ENCODE peak calls at places on chromosomes 16 and 17, in ten cellular contexts. E is HTR-8/SVneo; T is head of caudate nucleus; U is cardiac fibroblast; D is occipital lobe; M is AG08395; X is progenitor cell of endocrine pancreas; V is GM03348; J is stimulated activated CD8-positive, alpha-beta memory T cell treated with anti-CD3 and anti-CD28 coated beads, Interleukin-7, amount 100 ng/mL, for 48 hours; L is GM12891. W is an unnamed sample.

GRCh38 chr16:31880322-31880979 is 6.8 kb downstream of the ZNF267 start:
- DNase-seq in E (peak), T (no peak), U (peak), D (no peak), M (peak), X (no peak), V (peak), J (no peak), L (no peak), W (peak)

GRCh38 chr16:69270831-69271230 is 40.3 kb upstream of the VPS4A start:
- DNase-seq in E (no peak), T (no peak), U (peak), D (no peak), M (no peak), X (no peak), V (no peak), J (no peak), L (no peak), W (no peak)

GRCh38 chr17:17942846-17943245 is 29.4 kb downstream of the TOM1L2 start:
- DNase-seq in E (no peak), T (no peak), U (peak), D (no peak), M (peak), X (no peak), V (peak), J (no peak), L (no peak), W (peak)

GRCh38 chr16:84013787-84014569 is 28.6 kb downstream of the SLC38A8 start:
- DNase-seq in E (peak), T (peak), U (peak), D (peak), M (peak), X (peak), V (peak), J (peak), L (peak), W (peak)

GRCh38 chr16:4767872-4768548 is 1.0 kb upstream of the ZNF500 start:
- DNase-seq in E (no peak), T (no peak), U (peak), D (no peak), M (no peak), X (no peak), V (no peak), J (no peak), L (no peak), W (peak)

GRCh38 chr16:85403693-85404092 is 209.4 kb upstream of the GSE1 start:
- DNase-seq in E (no peak), T (no peak), U (no peak), D (no peak), M (no peak), X (no peak), V (no peak), J (no peak), L (no peak), W (no peak)

GRCh38 chr17:42814633-42815399 is 9.3 kb downstream of the BECN1 start:
- DNase-seq in E (peak), T (no peak), U (peak), D (no peak), M (peak), X (no peak), V (peak), J (no peak), L (no peak), W (peak)

GRCh38 chr17:32824334-32824733 is 52.6 kb downstream of the MYO1D start:
- DNase-seq in E (no peak), T (no peak), U (no peak), D (no peak), M (no peak), X (no peak), V (no peak), J (no peak), L (no peak), W (no peak)

GRCh38 chr17:37541880-37542675 is 52.4 kb downstream of the DUSP14 start:
- DNase-seq in E (no peak), T (no peak), U (peak), D (no peak), M (peak), X (no peak), V (peak), J (no peak), L (no peak), W (peak)

GRCh38 chr16:17858061-17858460 is 387.3 kb upstream of the XYLT1 start:
- DNase-seq in E (no peak), T (peak), U (no peak), D (no peak), M (no peak), X (no peak), V (no peak), J (no peak), L (no peak), W (no peak)

GRCh38 chr17:72681844-72682243 is 410.6 kb downstream of the SLC39A11 start:
- DNase-seq in E (no peak), T (no peak), U (no peak), D (no peak), M (no peak), X (no peak), V (no peak), J (no peak), L (no peak), W (no peak)

GRCh38 chr16:85372627-85373372 is 240.3 kb upstream of the GSE1 start:
- DNase-seq in E (peak), T (no peak), U (peak), D (no peak), M (peak), X (no peak), V (peak), J (peak), L (no peak), W (peak)

GRCh38 chr17:78379134-78379497 is 667 bp downstream of the PGS1 start:
- DNase-seq in E (no peak), T (no peak), U (peak), D (no peak), M (peak), X (no peak), V (peak), J (no peak), L (no peak), W (peak)

GRCh38 chr17:8599351-8600011 is 31.0 kb downstream of the MYH10 start:
- DNase-seq in E (no peak), T (peak), U (no peak), D (no peak), M (no peak), X (no peak), V (no peak), J (no peak), L (no peak), W (peak)

GRCh38 chr16:55035956-55036355 is 105.3 kb downstream of the IRX5 start:
- DNase-seq in E (no peak), T (no peak), U (no peak), D (no peak), M (peak), X (no peak), V (peak), J (no peak), L (no peak), W (no peak)

GRCh38 chr17:62100050-62100449 is 35.0 kb upstream of the MED13 start:
- DNase-seq in E (no peak), T (no peak), U (no peak), D (no peak), M (no peak), X (no peak), V (no peak), J (no peak), L (no peak), W (no peak)

GRCh38 chr17:68301438-68301959 is 10.2 kb downstream of the ARSG start:
- DNase-seq in E (no peak), T (no peak), U (no peak), D (no peak), M (no peak), X (no peak), V (no peak), J (no peak), L (no peak), W (no peak)

GRCh38 chr17:61837175-61838051 is 25.9 kb downstream of the BRIP1 start:
- DNase-seq in E (peak), T (peak), U (peak), D (no peak), M (peak), X (peak), V (peak), J (peak), L (peak), W (peak)

GRCh38 chr17:79699386-79700036 is 31.2 kb upstream of the ENPP7 start:
- DNase-seq in E (no peak), T (no peak), U (no peak), D (no peak), M (no peak), X (no peak), V (no peak), J (no peak), L (no peak), W (no peak)

GRCh38 chr17:81253358-81254131 is 14.4 kb downstream of the NDUFAF8 start:
- DNase-seq in E (peak), T (peak), U (peak), D (peak), M (peak), X (no peak), V (peak), J (no peak), L (peak), W (peak)

GRCh38 chr17:11925271-11926021 is 71.8 kb downstream of the ZNF18 start:
- DNase-seq in E (no peak), T (no peak), U (no peak), D (no peak), M (no peak), X (no peak), V (no peak), J (no peak), L (no peak), W (no peak)

GRCh38 chr16:80051040-80051439 is 450.5 kb upstream of the MAF start:
- DNase-seq in E (no peak), T (no peak), U (no peak), D (no peak), M (no peak), X (no peak), V (no peak), J (no peak), L (no peak), W (no peak)

GRCh38 chr17:32833076-32833475 is 43.8 kb downstream of the MYO1D start:
- DNase-seq in E (no peak), T (no peak), U (no peak), D (no peak), M (no peak), X (no peak), V (no peak), J (no peak), L (no peak), W (no peak)

GRCh38 chr17:16328997-16329396 is 24.3 kb downstream of the CENPV start:
- DNase-seq in E (peak), T (no peak), U (peak), D (no peak), M (peak), X (no peak), V (peak), J (no peak), L (no peak), W (no peak)

GRCh38 chr17:73191443-73192218 is 1.2 kb upstream of the COG1 start:
- DNase-seq in E (peak), T (peak), U (peak), D (peak), M (peak), X (no peak), V (peak), J (no peak), L (peak), W (peak)

GRCh38 chr17:6633263-6633662 is 7.2 kb downstream of the KIAA0753 start:
- DNase-seq in E (no peak), T (no peak), U (no peak), D (no peak), M (no peak), X (no peak), V (no peak), J (no peak), L (no peak), W (no peak)

GRCh38 chr17:43388198-43389021 is 10.4 kb upstream of the ARL4D start:
- DNase-seq in E (peak), T (peak), U (peak), D (peak), M (peak), X (peak), V (peak), J (peak), L (peak), W (peak)

GRCh38 chr17:62780951-62781350 is 27.2 kb downstream of the MARCHF10 start:
- DNase-seq in E (no peak), T (no peak), U (no peak), D (no peak), M (no peak), X (no peak), V (no peak), J (no peak), L (no peak), W (peak)

GRCh38 chr16:29007865-29008593 is 23.2 kb downstream of the LAT start:
- DNase-seq in E (peak), T (no peak), U (peak), D (no peak), M (peak), X (no peak), V (peak), J (no peak), L (no peak), W (peak)

GRCh38 chr16:87114832-87115231 is 202.4 kb downstream of the C16orf95 start:
- DNase-seq in E (no peak), T (no peak), U (no peak), D (no peak), M (no peak), X (no peak), V (no peak), J (no peak), L (no peak), W (no peak)

GRCh38 chr16:31477220-31478216 is 5.4 kb upstream of the SLC5A2 start:
- DNase-seq in E (no peak), T (no peak), U (no peak), D (no peak), M (no peak), X (peak), V (no peak), J (no peak), L (peak), W (no peak)

GRCh38 chr17:68906638-68907037 is 48.6 kb downstream of the ABCA8 start:
- DNase-seq in E (no peak), T (peak), U (peak), D (no peak), M (no peak), X (no peak), V (no peak), J (no peak), L (no peak), W (peak)

GRCh38 chr17:27601975-27602302 is 29.0 kb upstream of the LGALS9 start:
- DNase-seq in E (no peak), T (no peak), U (no peak), D (no peak), M (no peak), X (no peak), V (no peak), J (no peak), L (no peak), W (no peak)

GRCh38 chr16:27253526-27253930 is 15.0 kb downstream of the NSMCE1 start:
- DNase-seq in E (peak), T (no peak), U (peak), D (no peak), M (peak), X (no peak), V (peak), J (no peak), L (no peak), W (peak)

GRCh38 chr17:55167024-55167721 is 97.6 kb upstream of the HLF start:
- DNase-seq in E (no peak), T (no peak), U (no peak), D (no peak), M (no peak), X (no peak), V (no peak), J (no peak), L (no peak), W (no peak)

GRCh38 chr16:80041399-80041798 is 440.9 kb upstream of the MAF start:
- DNase-seq in E (no peak), T (no peak), U (no peak), D (no peak), M (no peak), X (no peak), V (no peak), J (no peak), L (no peak), W (no peak)

GRCh38 chr16:12311887-12312286 is 335.4 kb downstream of the SNX29 start:
- DNase-seq in E (no peak), T (no peak), U (no peak), D (no peak), M (no peak), X (no peak), V (no peak), J (no peak), L (no peak), W (peak)

GRCh38 chr16:57865746-57866528 is 63.6 kb upstream of the KIFC3 start:
- DNase-seq in E (no peak), T (no peak), U (no peak), D (no peak), M (no peak), X (no peak), V (no peak), J (no peak), L (no peak), W (no peak)

W was measured in amniotic epithelial cell.